ENCODE peak calls at places on chromosomes 2 and 18, in six cellular contexts. Y is mesendoderm, F is neuronal stem cell, J is mesenchymal stem cell, A is H9, S is trophoblast cell. N is an unnamed sample.

GRCh38 chr18:24514439-24514838 is 54.0 kb downstream of the HRH4 start:
- DNase-seq in Y (peak; percentile 94), F (peak; percentile 9), J (peak; percentile 37), A (peak; percentile 50), S (peak; percentile 69), N (peak; percentile 54)

GRCh38 chr2:46230115-46230571 is 67.1 kb upstream of the EPAS1 start:
- DNase-seq in Y (peak; percentile 43), F (no peak), J (no peak), A (peak; percentile 52), S (peak; percentile 96), N (no peak)

GRCh38 chr2:162072181-162072702 is 1.8 kb downstream of the DPP4 start:
- DNase-seq in Y (no peak), F (no peak), J (peak; percentile 87), A (no peak), S (peak; percentile 92), N (peak; percentile 90)

GRCh38 chr2:210309546-210310233 is 5.3 kb downstream of the MYL1 start:
- DNase-seq in Y (no peak), F (no peak), J (no peak), A (no peak), S (no peak), N (no peak)

GRCh38 chr2:178871536-178871935 is 64.3 kb upstream of the TTN start:
- DNase-seq in Y (no peak), F (no peak), J (no peak), A (no peak), S (no peak), N (no peak)

GRCh38 chr2:143907801-143908200 is 612.1 kb downstream of the ZEB2 start:
- DNase-seq in Y (no peak), F (no peak), J (peak; percentile 29), A (no peak), S (no peak), N (peak; percentile 85)

GRCh38 chr2:228104215-228104614 is 77.3 kb downstream of the SPHKAP start:
- DNase-seq in Y (no peak), F (no peak), J (no peak), A (no peak), S (no peak), N (no peak)

GRCh38 chr2:1750935-1751767 is 6.8 kb upstream of the PXDN start:
- DNase-seq in Y (peak; percentile 92), F (peak; percentile 48), J (peak; percentile 84), A (peak; percentile 88), S (peak; percentile 73), N (peak; percentile 86)

GRCh38 chr18:22900558-22901183 is 32.5 kb upstream of the RBBP8 start:
- DNase-seq in Y (no peak), F (no peak), J (no peak), A (no peak), S (no peak), N (peak; percentile 3)

GRCh38 chr18:72470391-72470790 is 73.8 kb downstream of the CBLN2 start:
- DNase-seq in Y (no peak), F (no peak), J (no peak), A (no peak), S (no peak), N (no peak)

GRCh38 chr2:54629914-54630609 is 93.4 kb upstream of the EML6 start:
- DNase-seq in Y (peak; percentile 70), F (no peak), J (peak; percentile 78), A (no peak), S (peak; percentile 99), N (peak; percentile 66)

GRCh38 chr18:25140962-25141308 is 211.0 kb downstream of the ZNF521 start:
- DNase-seq in Y (no peak), F (no peak), J (no peak), A (no peak), S (no peak), N (no peak)

GRCh38 chr2:51153236-51153635 is 121.3 kb upstream of the NRXN1 start:
- DNase-seq in Y (no peak), F (no peak), J (no peak), A (no peak), S (no peak), N (no peak)

GRCh38 chr2:68839260-68839833 is 31.9 kb downstream of the BMP10 start:
- DNase-seq in Y (peak; percentile 48), F (no peak), J (no peak), A (no peak), S (peak; percentile 72), N (no peak)

GRCh38 chr2:183255406-183255805 is 131.2 kb downstream of the NUP35 start:
- DNase-seq in Y (peak; percentile 28), F (no peak), J (no peak), A (no peak), S (no peak), N (no peak)

GRCh38 chr2:12498703-12499102 is 218.0 kb upstream of the TRIB2 start:
- DNase-seq in Y (peak; percentile 37), F (no peak), J (peak; percentile 56), A (no peak), S (no peak), N (peak; percentile 74)

DNA sequence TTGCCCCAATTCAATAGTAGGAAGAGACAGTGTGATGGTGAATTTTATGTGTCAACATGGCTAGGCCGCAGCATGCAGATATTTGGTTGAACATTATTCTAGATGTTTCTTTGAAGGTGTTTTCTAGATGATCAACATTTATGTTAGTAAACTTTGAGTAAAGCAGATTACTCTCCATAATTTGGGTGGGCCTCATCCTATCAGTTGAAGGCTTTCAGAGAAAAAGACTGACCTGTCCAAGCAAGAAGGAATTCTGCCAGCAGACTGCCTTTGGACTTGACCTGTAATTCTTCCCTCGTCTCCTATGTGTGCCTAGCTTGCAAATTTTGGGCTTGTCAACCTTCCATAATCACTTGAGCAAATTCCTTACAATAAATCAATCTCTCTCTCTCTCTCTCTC is 8.3 kb upstream of the GRP start:
- DNase-seq in Y (no peak), F (no peak), J (no peak), A (no peak), S (no peak), N (no peak)
- H2BK120ac ChIP-seq in Y (no peak overlapping the region), F (no peak overlapping the region), J (no peak overlapping the region), A (no peak overlapping the region), S (no peak overlapping the region), N (no peak overlapping the region)

GRCh38 chr2:177264539-177265385 is at the start of gene NFE2L2:
- DNase-seq in Y (peak; percentile 82), F (peak; percentile 79), J (peak; percentile 94), A (peak; percentile 71), S (peak; percentile 83), N (peak; percentile 91)
- H3K9ac ChIP-seq in Y (peak within 1 kb of the TSS; percentile 92), F (peak within 1 kb of the TSS; percentile 96), J (peak within 1 kb of the TSS; percentile 98), A (peak within 1 kb of the TSS; percentile 85), S (peak within 1 kb of the TSS; percentile 97), N (peak within 1 kb of the TSS; percentile 96)

DNA sequence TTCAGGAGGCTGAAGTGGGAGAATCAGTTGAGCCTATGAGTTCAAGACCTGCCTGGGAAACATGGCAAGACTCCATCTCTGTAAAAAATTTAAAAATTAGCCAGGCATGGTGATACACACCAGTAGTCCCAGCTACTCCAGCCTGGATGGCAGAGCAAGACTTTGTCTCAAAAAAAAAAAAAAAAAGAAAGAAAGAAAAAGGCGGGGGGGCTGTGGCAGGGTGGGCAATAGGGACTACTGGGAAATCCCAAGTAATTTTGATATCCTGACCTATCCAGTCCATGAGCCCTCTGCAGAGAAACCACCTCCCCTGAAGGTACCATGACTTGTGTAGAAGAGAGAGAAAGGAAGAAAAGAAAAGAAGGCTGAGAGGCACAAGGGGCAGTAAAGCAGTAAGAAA is 45.3 kb downstream of the ALPK2 start:
- DNase-seq in Y (no peak), F (no peak), J (no peak), A (no peak), S (no peak), N (no peak)
- H2BK120ac ChIP-seq in Y (no peak overlapping the region), F (no peak overlapping the region), J (no peak overlapping the region), A (peak overlapping the region; percentile 67), S (peak overlapping the region; percentile 44), N (peak overlapping the region; percentile 82)

GRCh38 chr2:238714038-238714528 is 133.8 kb upstream of the TWIST2 start:
- DNase-seq in Y (no peak), F (no peak), J (no peak), A (no peak), S (no peak), N (no peak)
- H3K9ac ChIP-seq in Y (no peak overlapping the region), F (no peak overlapping the region), J (no peak overlapping the region), A (no peak overlapping the region), S (no peak overlapping the region), N (no peak overlapping the region)

DNA sequence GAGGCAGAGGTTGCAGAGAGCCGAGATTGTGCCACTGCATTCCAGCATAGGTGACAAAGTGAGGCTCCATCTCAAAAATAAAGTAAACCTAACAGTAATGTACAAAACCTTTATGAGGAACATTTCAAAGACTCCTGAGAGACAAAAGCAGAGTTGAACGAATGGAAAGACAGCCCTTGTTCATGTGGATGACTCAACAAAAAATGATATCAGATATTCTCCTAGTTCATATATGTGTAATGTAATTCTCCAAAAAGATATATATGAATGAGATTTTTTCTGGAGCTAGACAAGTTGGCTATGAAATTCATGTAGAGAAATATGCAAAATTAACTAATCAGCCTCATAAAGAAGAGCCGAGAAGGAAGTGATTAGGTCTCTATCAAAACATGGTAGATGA is 61.7 kb downstream of the KIAA1328 start:
- DNase-seq in Y (no peak), F (no peak), J (no peak), A (no peak), S (no peak), N (no peak)
- H2BK120ac ChIP-seq in Y (no peak overlapping the region), F (no peak overlapping the region), J (no peak overlapping the region), A (no peak overlapping the region), S (no peak overlapping the region), N (no peak overlapping the region)

DNA sequence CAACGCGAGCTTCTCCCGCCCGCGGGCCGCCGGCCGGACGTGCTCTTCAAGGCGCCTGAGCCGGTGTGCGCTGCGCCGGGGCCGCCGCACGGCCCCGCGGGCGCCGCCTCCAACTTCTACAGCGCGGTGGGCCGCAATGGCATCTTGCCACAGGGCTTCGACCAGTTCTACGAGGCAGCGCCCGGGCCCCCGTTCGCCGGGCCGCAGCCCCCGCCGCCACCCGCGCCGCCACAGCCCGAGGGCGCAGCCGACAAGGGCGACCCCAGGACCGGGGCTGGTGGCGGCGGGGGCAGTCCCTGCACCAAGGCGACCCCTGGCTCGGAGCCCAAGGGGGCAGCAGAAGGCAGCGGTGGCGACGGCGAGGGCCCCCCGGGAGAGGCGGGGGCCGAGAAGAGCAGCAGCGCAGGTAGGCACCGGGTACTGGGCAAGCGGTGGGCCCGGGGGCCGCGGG is 676 bp downstream of the HOXD11 start:
- DNase-seq in Y (no peak), F (no peak), J (no peak), A (peak; percentile 26), S (no peak), N (no peak)
- H3K9ac ChIP-seq in Y (no peak overlapping the region), F (no peak overlapping the region), J (no peak overlapping the region), A (no peak overlapping the region), S (no peak overlapping the region), N (no peak overlapping the region)

N was measured in IMR-90.